ENCODE peak calls at places on chromosomes 16 and 17, in six cellular contexts. U is amniotic stem cell; F is stimulated activated CD4-positive, alpha-beta T cell treated with anti-CD3 and anti-CD28 coated beads, TNF-alpha, amount 100 ng/mL, for 1 hour; C is T-helper 2 cell; L is K562; Q is activated T-helper 9 cell treated with anti-CD3 and anti-CD28 coated beads, Interleukin-2, amount 50 U/mL, for 16 hours. I is an unnamed sample.

GRCh38 chr16:23901178-23902131 is 65.7 kb downstream of the PRKCB start:
- DNase-seq in U (no peak), F (no peak), C (no peak), L (peak), Q (no peak), I (no peak)

GRCh38 chr17:29588561-29589411 is 662 bp downstream of the GIT1 start:
- DNase-seq in U (no peak), F (no peak), C (peak), L (peak), Q (peak), I (no peak)

GRCh38 chr17:29158096-29158495 is 22.1 kb downstream of the MYO18A start:
- DNase-seq in U (no peak), F (no peak), C (no peak), L (no peak), Q (no peak), I (no peak)

GRCh38 chr16:84065536-84066132 is 23.0 kb upstream of the SLC38A8 start:
- DNase-seq in U (no peak), F (no peak), C (peak), L (peak), Q (no peak), I (peak)

GRCh38 chr17:42843358-42843934 is 934 bp upstream of the AOC2 start:
- DNase-seq in U (peak), F (no peak), C (peak), L (peak), Q (no peak), I (no peak)

GRCh38 chr17:12568358-12569251 is 97.1 kb upstream of the MYOCD start:
- DNase-seq in U (no peak), F (no peak), C (no peak), L (no peak), Q (no peak), I (no peak)

GRCh38 chr16:12567602-12568001 is 236.1 kb downstream of the CPPED1 start:
- DNase-seq in U (no peak), F (no peak), C (peak), L (no peak), Q (no peak), I (no peak)

GRCh38 chr16:57413301-57413730 is 8.7 kb downstream of the CCL17 start:
- DNase-seq in U (no peak), F (no peak), C (no peak), L (no peak), Q (no peak), I (no peak)

GRCh38 chr17:44905006-44906000 is 6.1 kb upstream of the EFTUD2 start:
- DNase-seq in U (no peak), F (no peak), C (no peak), L (no peak), Q (no peak), I (no peak)